ENCODE peak calls at places on chromosome 3, in six cellular contexts. P is left colon; T is iris pigment epithelial cell; F is iPS-NIHi11; L is right cardiac atrium; S is stimulated activated CD4-positive, alpha-beta T cell treated with anti-CD3 and anti-CD28 coated beads, Interleukin-12 subunit alpha, Interleukin-12 subunit beta, amount 100 ng/mL, for 48 hours. R is an unnamed sample.

GRCh38 chr3:36923981-36924747 is 20.7 kb downstream of the TRANK1 start:
- DNase-seq in F (no peak), L (no peak), T (no peak), S (no peak), P (no peak), R (no peak)

GRCh38 chr3:72490688-72491430 is 357.4 kb downstream of the SHQ1 start:
- DNase-seq in T (no peak), P (no peak), L (no peak), S (no peak), F (no peak), R (no peak)

GRCh38 chr3:144989756-144990155 is 1018.1 kb downstream of the DIPK2A start:
- DNase-seq in P (no peak), F (no peak), L (no peak), T (peak; percentile 77), S (no peak), R (no peak)

GRCh38 chr3:180466401-180467005 is 135.5 kb upstream of the TTC14 start:
- DNase-seq in F (no peak), S (no peak), P (no peak), L (no peak), T (no peak), R (no peak)

GRCh38 chr3:33915796-33916589 is 117.6 kb downstream of the PDCD6IP start:
- DNase-seq in T (peak; percentile 23), S (no peak), F (no peak), P (no peak), L (peak; percentile 67), R (no peak)

GRCh38 chr3:38662544-38662943 is 13.1 kb upstream of the SCN5A start:
- DNase-seq in T (peak; percentile 62), S (no peak), P (no peak), L (no peak), F (peak; percentile 52), R (no peak)

GRCh38 chr3:177596248-177596821 is 399.1 kb upstream of the TBL1XR1 start:
- DNase-seq in S (no peak), T (peak; percentile 69), F (no peak), L (no peak), P (no peak), R (no peak)

GRCh38 chr3:52195823-52196331 is 2.1 kb upstream of the ALAS1 start:
- DNase-seq in T (peak; percentile 57), P (no peak), F (no peak), S (no peak), L (no peak), R (no peak)

GRCh38 chr3:37179144-37179967 is 5.0 kb upstream of the LRRFIP2 start:
- DNase-seq in P (no peak), L (no peak), S (no peak), T (no peak), F (no peak), R (no peak)

GRCh38 chr3:193905993-193906396 is 230.0 kb upstream of the HES1 start:
- DNase-seq in T (no peak), F (no peak), L (peak; percentile 73), S (no peak), P (no peak), R (no peak)

GRCh38 chr3:119245778-119246177 is 5.1 kb upstream of the B4GALT4 start:
- DNase-seq in T (no peak), S (no peak), F (no peak), L (peak; percentile 80), P (no peak), R (no peak)

GRCh38 chr3:122969585-122970453 is 57.7 kb downstream of the SEMA5B start:
- DNase-seq in L (peak; percentile 69), F (no peak), S (no peak), T (peak; percentile 59), P (no peak), R (no peak)